ENCODE peak calls at places on chromosomes 7 and 10, in six cellular contexts. Z, A, W, K, M and H are unnamed samples.
A peak's percentile ranks its signal among the peaks of the same experiment; 100 is the strongest.

GRCh38 chr10:27724287-27724686 is 21.3 kb downstream of the MKX start:
- DNase-seq in Z (peak; percentile 27), M (no peak), A (no peak), K (no peak), W (no peak), H (no peak)

GRCh38 chr7:7349156-7349555 is 166.8 kb downstream of the C1GALT1 start:
- DNase-seq in W (no peak), Z (no peak), A (no peak), M (no peak), K (no peak), H (no peak)

GRCh38 chr7:132125096-132125495 is 451.2 kb downstream of the PLXNA4 start:
- DNase-seq in M (no peak), Z (no peak), W (no peak), K (no peak), A (no peak), H (no peak)

GRCh38 chr10:44393051-44393630 is 8.2 kb upstream of the CXCL12 start:
- DNase-seq in A (no peak), Z (no peak), M (no peak), K (no peak), W (no peak), H (no peak)

GRCh38 chr7:23888958-23889357 is 178.9 kb downstream of the STK31 start:
- DNase-seq in K (no peak), Z (no peak), A (no peak), W (no peak), M (no peak), H (no peak)

GRCh38 chr7:75993689-75994387 is 557 bp downstream of the TMEM120A start:
- DNase-seq in W (no peak), Z (peak; percentile 88), A (peak; percentile 13), M (peak; percentile 84), K (peak; percentile 18), H (peak; percentile 81)

GRCh38 chr7:110673148-110673547 is 417.8 kb upstream of the LRRN3 start:
- DNase-seq in A (no peak), W (no peak), Z (no peak), M (no peak), K (no peak), H (no peak)

GRCh38 chr7:23062452-23062851 is 43.1 kb upstream of the KLHL7 start:
- DNase-seq in M (no peak), Z (no peak), W (no peak), A (no peak), K (no peak), H (no peak)

GRCh38 chr10:3427846-3428442 is 255.4 kb upstream of the PITRM1 start:
- DNase-seq in A (no peak), M (peak; percentile 67), Z (no peak), K (no peak), W (no peak), H (peak; percentile 75)